ENCODE peak calls at places on chromosomes 7 and 10, in six cellular contexts. C is H1, H is mesenchymal stem cell, W is H9, I is neuronal stem cell, E is trophoblast cell. O is an unnamed sample.

GRCh38 chr10:75101416-75102251 is 9.8 kb upstream of the SAMD8 start:
- DNase-seq in C (no peak), H (no peak), W (no peak), I (no peak), E (no peak), O (no peak)

GRCh38 chr10:86931872-86932271 is 25.5 kb downstream of the MMRN2 start:
- DNase-seq in C (no peak), H (peak), W (no peak), I (no peak), E (no peak), O (peak)

GRCh38 chr7:78296689-78297371 is 498.3 kb downstream of the PHTF2 start:
- DNase-seq in C (no peak), H (no peak), W (no peak), I (no peak), E (no peak), O (no peak)

GRCh38 chr10:29120216-29120615 is 168.7 kb upstream of the LYZL1 start:
- DNase-seq in C (no peak), H (peak), W (no peak), I (no peak), E (peak), O (peak)

GRCh38 chr7:3432916-3433315 is 131.9 kb downstream of the SDK1 start:
- DNase-seq in C (no peak), H (peak), W (no peak), I (no peak), E (peak), O (no peak)

GRCh38 chr10:11009471-11010308 is 8.0 kb upstream of the CELF2 start:
- DNase-seq in C (no peak), H (no peak), W (no peak), I (no peak), E (no peak), O (no peak)

GRCh38 chr10:127322286-127322685 is 125.9 kb upstream of the INSYN2A start:
- DNase-seq in C (no peak), H (no peak), W (no peak), I (no peak), E (no peak), O (no peak)

GRCh38 chr10:44993226-44993921 is 7.3 kb upstream of the ZNF22 start:
- DNase-seq in C (no peak), H (no peak), W (no peak), I (no peak), E (peak), O (no peak)

GRCh38 chr10:94358480-94358879 is 4.3 kb downstream of the NOC3L start:
- DNase-seq in C (peak), H (peak), W (no peak), I (no peak), E (no peak), O (peak)

GRCh38 chr10:100683545-100684127 is 61.7 kb upstream of the PAX2 start:
- DNase-seq in C (no peak), H (no peak), W (peak), I (no peak), E (no peak), O (no peak)

GRCh38 chr10:65083222-65083621 is 1562.0 kb downstream of the REEP3 start:
- DNase-seq in C (no peak), H (no peak), W (no peak), I (no peak), E (no peak), O (no peak)

GRCh38 chr7:1811850-1812692 is 142.0 kb downstream of the ELFN1 start:
- DNase-seq in C (no peak), H (no peak), W (no peak), I (peak), E (no peak), O (no peak)

GRCh38 chr10:73577788-73578187 is 13.4 kb downstream of the USP54 start:
- DNase-seq in C (no peak), H (no peak), W (no peak), I (no peak), E (peak), O (peak)

GRCh38 chr7:20797174-20798080 is 10.7 kb upstream of the SP8 start:
- DNase-seq in C (no peak), H (no peak), W (no peak), I (no peak), E (peak), O (no peak)

GRCh38 chr7:30799976-30800661 is 28.9 kb downstream of the MINDY4 start:
- DNase-seq in C (no peak), H (peak), W (no peak), I (no peak), E (no peak), O (no peak)

GRCh38 chr10:129967579-129968019 is 3.5 kb upstream of the EBF3 start:
- DNase-seq in C (no peak), H (no peak), W (no peak), I (no peak), E (no peak), O (no peak)

GRCh38 chr7:120959929-120960484 is 9.4 kb downstream of the ING3 start:
- DNase-seq in C (no peak), H (no peak), W (peak), I (no peak), E (no peak), O (no peak)

GRCh38 chr10:50470345-50470744 is 153.4 kb downstream of the SGMS1 start:
- DNase-seq in C (no peak), H (no peak), W (no peak), I (no peak), E (no peak), O (no peak)

GRCh38 chr7:9719303-9719702 is 1254.4 kb upstream of the PHF14 start:
- DNase-seq in C (no peak), H (peak), W (no peak), I (no peak), E (no peak), O (no peak)

GRCh38 chr7:69803699-69804516 is 205.6 kb downstream of the AUTS2 start:
- DNase-seq in C (no peak), H (no peak), W (no peak), I (no peak), E (no peak), O (no peak)

GRCh38 chr10:127196227-127196954 is at the start of gene INSYN2A:
- DNase-seq in C (no peak), H (peak), W (peak), I (peak), E (no peak), O (peak)

GRCh38 chr10:28508304-28508925 is 24.5 kb upstream of the WAC start:
- DNase-seq in C (no peak), H (no peak), W (no peak), I (no peak), E (no peak), O (no peak)

GRCh38 chr10:118924493-118924892 is 105.0 kb upstream of the NANOS1 start:
- DNase-seq in C (no peak), H (no peak), W (no peak), I (no peak), E (no peak), O (no peak)

GRCh38 chr10:7301039-7301768 is 109.6 kb downstream of the SFMBT2 start:
- DNase-seq in C (no peak), H (no peak), W (peak), I (no peak), E (no peak), O (no peak)

GRCh38 chr10:5890519-5890878 is 456 bp downstream of the FBH1 start:
- DNase-seq in C (no peak), H (peak), W (no peak), I (no peak), E (peak), O (no peak)

GRCh38 chr7:74203157-74203556 is 6.6 kb upstream of the LAT2 start:
- DNase-seq in C (no peak), H (peak), W (peak), I (peak), E (no peak), O (peak)

GRCh38 chr7:148303295-148304013 is 287.1 kb upstream of the C7orf33 start:
- DNase-seq in C (no peak), H (peak), W (no peak), I (no peak), E (peak), O (no peak)

GRCh38 chr10:1706711-1707110 is 30.6 kb downstream of the ADARB2 start:
- DNase-seq in C (no peak), H (no peak), W (no peak), I (no peak), E (no peak), O (no peak)

GRCh38 chr7:142323706-142324105 is 65.8 kb upstream of the PRSS58 start:
- DNase-seq in C (peak), H (no peak), W (peak), I (peak), E (no peak), O (no peak)

GRCh38 chr7:81155654-81156373 is 237.0 kb upstream of the SEMA3C start:
- DNase-seq in C (no peak), H (no peak), W (no peak), I (no peak), E (no peak), O (no peak)

GRCh38 chr7:145263886-145264285 is 428.0 kb upstream of the TPK1 start:
- DNase-seq in C (no peak), H (no peak), W (no peak), I (no peak), E (no peak), O (no peak)

GRCh38 chr10:22708772-22709171 is 5.6 kb downstream of the PIP4K2A start:
- DNase-seq in C (no peak), H (no peak), W (no peak), I (no peak), E (no peak), O (no peak)

GRCh38 chr10:22711373-22711772 is 3.0 kb downstream of the PIP4K2A start:
- DNase-seq in C (no peak), H (no peak), W (no peak), I (no peak), E (no peak), O (no peak)

GRCh38 chr10:22712959-22713852 is 1.2 kb downstream of the PIP4K2A start:
- DNase-seq in C (no peak), H (peak), W (peak), I (peak), E (peak), O (peak)

GRCh38 chr10:22712246-22712958 is 2.0 kb downstream of the PIP4K2A start:
- DNase-seq in C (no peak), H (peak), W (no peak), I (no peak), E (no peak), O (peak)

GRCh38 chr10:22710139-22710745 is 4.1 kb downstream of the PIP4K2A start:
- DNase-seq in C (no peak), H (no peak), W (no peak), I (no peak), E (no peak), O (no peak)
- H3K14ac ChIP-seq in C (no peak), H (no peak), W (peak), I (no peak), E (no peak), O (no peak)

DNA sequence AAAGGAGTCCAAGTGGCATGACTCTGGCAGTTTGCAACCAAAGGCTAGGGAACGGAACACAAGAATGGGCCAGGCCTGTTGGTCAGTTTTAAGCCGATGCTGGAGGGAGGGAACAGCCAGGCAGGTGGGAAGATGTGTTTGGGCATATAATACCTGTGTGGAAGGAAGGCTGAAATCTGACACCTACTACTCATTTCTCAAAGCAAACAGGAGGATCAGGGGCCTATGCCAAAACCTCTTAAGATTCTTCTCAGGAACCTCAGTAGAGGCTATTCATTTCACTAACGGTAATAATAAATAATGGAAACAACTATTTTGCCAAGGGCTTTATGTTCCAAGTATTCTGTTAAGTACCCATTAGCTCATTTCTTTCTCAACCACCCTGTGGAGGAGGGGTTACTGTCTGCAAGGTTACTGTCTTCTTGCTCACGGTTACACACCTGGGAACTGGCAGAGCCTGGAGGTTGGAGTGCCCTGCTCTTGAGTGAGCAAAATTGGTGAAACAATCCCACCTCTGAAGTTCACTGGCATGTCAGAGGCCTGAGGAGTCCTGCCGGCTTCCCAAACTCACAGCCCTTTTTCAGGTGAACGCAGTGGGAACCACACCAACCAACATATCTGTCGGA is 35.5 kb downstream of the GOT1 start:
- DNase-seq in C (no peak), H (no peak), W (no peak), I (no peak), E (no peak), O (no peak)
- H2BK120ac ChIP-seq in C (no peak), H (no peak), W (no peak), I (no peak), E (no peak), O (peak)

GRCh38 chr10:4254101-4254994 is 469.3 kb upstream of the KLF6 start:
- DNase-seq in C (no peak), H (peak), W (no peak), I (no peak), E (no peak), O (peak)
- H3K14ac ChIP-seq in C (no peak), H (peak), W (no peak), I (no peak), E (peak), O (peak)

DNA sequence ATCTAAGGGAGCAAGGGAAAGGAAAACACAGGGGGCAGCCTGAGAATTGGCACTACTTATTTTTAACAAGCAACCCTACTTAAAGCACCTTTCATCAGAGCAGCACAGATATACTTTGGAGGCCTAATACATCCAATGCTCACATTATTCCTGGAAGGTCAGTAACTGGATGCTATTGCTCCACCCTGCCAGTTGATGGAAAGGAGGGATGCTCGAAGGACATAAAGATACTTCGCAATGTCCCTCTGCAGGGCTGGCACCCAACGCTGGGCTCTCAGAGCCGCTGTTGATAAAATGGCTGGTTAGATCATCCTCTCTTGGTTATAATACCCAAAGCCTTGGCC is 307.9 kb upstream of the AOAH start:
- DNase-seq in C (no peak), H (no peak), W (no peak), I (no peak), E (no peak), O (no peak)
- H2BK120ac ChIP-seq in C (no peak), H (no peak), W (no peak), I (no peak), E (peak), O (peak)

GRCh38 chr10:103232772-103233488 is 12.8 kb upstream of the RPEL1 start:
- DNase-seq in C (no peak), H (peak), W (no peak), I (no peak), E (no peak), O (peak)

GRCh38 chr10:103235775-103236174 is 9.9 kb upstream of the RPEL1 start:
- DNase-seq in C (no peak), H (no peak), W (no peak), I (no peak), E (no peak), O (no peak)

GRCh38 chr10:103226011-103226410 is 19.7 kb upstream of the RPEL1 start:
- DNase-seq in C (no peak), H (no peak), W (no peak), I (no peak), E (no peak), O (no peak)

GRCh38 chr10:103227416-103227815 is 18.3 kb upstream of the RPEL1 start:
- DNase-seq in C (no peak), H (no peak), W (no peak), I (no peak), E (no peak), O (peak)

DNA sequence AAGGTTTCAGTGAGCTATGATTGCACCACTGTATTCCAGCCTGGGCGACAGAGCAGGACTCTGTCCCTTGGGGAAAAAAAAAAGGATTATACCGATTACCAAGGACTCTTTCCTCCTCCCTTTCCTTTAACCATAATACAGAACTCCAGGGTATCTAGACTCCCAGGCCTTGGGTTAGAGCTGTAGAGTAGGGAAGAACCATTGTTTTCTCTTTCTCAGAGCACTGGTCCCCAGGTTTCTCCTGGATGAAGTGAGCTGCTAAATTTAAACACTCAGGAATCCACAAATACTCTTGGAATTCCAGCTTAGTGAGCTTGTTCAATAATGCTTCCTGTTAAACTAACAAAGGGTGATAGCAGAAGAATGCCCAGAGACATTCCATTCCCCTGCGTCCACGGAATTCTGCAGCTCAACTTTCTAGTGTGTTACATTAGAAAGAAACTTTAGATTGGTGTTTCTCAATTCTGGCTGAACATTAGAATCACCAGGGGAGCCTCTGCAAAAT is 14.6 kb upstream of the RPEL1 start:
- DNase-seq in C (peak), H (peak), W (peak), I (peak), E (peak), O (peak)
- H3K14ac ChIP-seq in C (no peak), H (no peak), W (no peak), I (no peak), E (peak), O (peak)

GRCh38 chr7:140273417-140273816 is 96.6 kb upstream of the KDM7A start:
- DNase-seq in C (no peak), H (no peak), W (no peak), I (no peak), E (no peak), O (no peak)
- H2BK120ac ChIP-seq in C (no peak), H (no peak), W (no peak), I (no peak), E (no peak), O (no peak)

GRCh38 chr10:90944759-90945158 is 23.9 kb upstream of the ANKRD1 start:
- DNase-seq in C (no peak), H (no peak), W (no peak), I (no peak), E (no peak), O (no peak)

GRCh38 chr10:90935581-90936292 is 14.8 kb upstream of the ANKRD1 start:
- DNase-seq in C (no peak), H (peak), W (no peak), I (no peak), E (no peak), O (peak)

GRCh38 chr10:90939648-90940047 is 18.8 kb upstream of the ANKRD1 start:
- DNase-seq in C (no peak), H (no peak), W (no peak), I (no peak), E (no peak), O (no peak)

GRCh38 chr10:90937645-90938258 is 16.9 kb upstream of the ANKRD1 start:
- DNase-seq in C (no peak), H (peak), W (no peak), I (no peak), E (no peak), O (no peak)

GRCh38 chr10:90939125-90939524 is 18.2 kb upstream of the ANKRD1 start:
- DNase-seq in C (no peak), H (no peak), W (no peak), I (no peak), E (no peak), O (no peak)
- H3K14ac ChIP-seq in C (no peak), H (no peak), W (no peak), I (no peak), E (no peak), O (no peak)

GRCh38 chr10:103762924-103763323 is 92.5 kb downstream of the SH3PXD2A start:
- DNase-seq in C (no peak), H (no peak), W (no peak), I (no peak), E (no peak), O (no peak)
- H2BK120ac ChIP-seq in C (no peak), H (peak), W (no peak), I (no peak), E (no peak), O (peak)

GRCh38 chr7:143958781-143959180 is 4.1 kb downstream of the OR2F1 start:
- DNase-seq in C (no peak), H (peak), W (no peak), I (no peak), E (peak), O (peak)

GRCh38 chr7:143948733-143949132 is 5.9 kb upstream of the OR2F1 start:
- DNase-seq in C (no peak), H (no peak), W (no peak), I (no peak), E (no peak), O (no peak)

DNA sequence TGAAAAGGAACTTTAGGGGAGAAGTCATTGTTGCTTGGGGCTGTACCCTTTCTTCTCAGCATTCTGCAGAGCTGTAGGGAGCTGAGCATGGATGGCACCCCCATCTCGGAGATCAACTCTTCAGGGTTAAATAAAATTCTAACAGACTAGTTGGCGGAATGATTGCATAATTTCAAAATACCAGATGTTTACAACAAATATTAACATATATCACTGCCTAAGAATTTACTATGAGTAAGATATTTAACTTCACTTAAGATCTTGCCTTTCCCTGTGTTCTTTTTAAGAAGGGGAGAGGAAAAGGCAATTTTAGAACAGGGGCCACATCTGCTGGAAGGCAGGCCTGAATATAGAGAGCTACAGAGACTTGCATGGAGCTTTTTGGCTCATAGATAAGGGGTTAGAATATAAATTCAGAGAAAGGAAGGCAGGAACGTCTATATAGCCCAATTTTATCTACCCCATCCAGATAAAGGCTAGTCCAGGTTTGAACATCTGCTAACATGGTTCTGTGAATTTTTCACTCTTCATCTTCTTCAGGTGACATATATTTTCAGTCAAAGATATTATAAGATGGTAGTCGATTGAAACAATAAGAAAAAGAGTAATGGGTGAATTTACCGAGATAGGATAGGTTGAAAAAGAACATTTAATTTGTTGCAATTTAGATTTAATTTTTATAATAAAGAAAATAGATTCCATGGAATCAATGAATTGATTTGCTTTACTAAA is at the start of gene OR2F1:
- DNase-seq in C (no peak), H (no peak), W (no peak), I (no peak), E (no peak), O (no peak)
- H3K14ac ChIP-seq in C (no peak), H (no peak), W (no peak), I (no peak), E (no peak), O (no peak)